ENCODE peak calls at places on chromosomes 5 and 9, in ten cellular contexts. R is T-helper 22 cell; D is germinal center; J is H54; Y is psoas muscle; Z is iPS DF 6.9; H is GDM1; I is mesendoderm; X is stimulated activated CD8-positive, alpha-beta memory T cell treated with anti-CD3 and anti-CD28 coated beads, Interleukin-4, amount 100 ng/mL, for 1 hour; N is NCI-H345. L is an unnamed sample.

GRCh38 chr5:156096259-156096658 is 230.7 kb upstream of the SGCD start:
- DNase-seq in R (no peak), D (no peak), X (no peak), Z (no peak), N (no peak), H (no peak), Y (no peak), J (no peak), I (no peak), L (no peak)

GRCh38 chr5:153926201-153926600 is 112.5 kb downstream of the FAM114A2 start:
- DNase-seq in Z (no peak), D (no peak), R (no peak), H (no peak), Y (no peak), N (no peak), X (no peak), I (no peak), J (no peak), L (no peak)

GRCh38 chr9:135192686-135193085 is 105.2 kb downstream of the OLFM1 start:
- DNase-seq in N (no peak), D (no peak), Z (no peak), X (no peak), I (no peak), H (no peak), J (no peak), R (no peak), Y (no peak), L (no peak)

GRCh38 chr9:83208065-83208850 is 145.3 kb upstream of the RASEF start:
- DNase-seq in Z (no peak), Y (no peak), J (no peak), N (no peak), X (no peak), I (peak; percentile 44), R (no peak), H (no peak), D (no peak), L (peak; percentile 32)

GRCh38 chr5:72377920-72378635 is 57.9 kb downstream of the PTCD2 start:
- DNase-seq in Y (peak; percentile 62), J (no peak), N (no peak), D (no peak), H (no peak), Z (no peak), X (no peak), I (no peak), R (no peak), L (peak; percentile 62)

GRCh38 chr5:122532035-122532434 is 220.0 kb downstream of the SNCAIP start:
- DNase-seq in I (no peak), Z (no peak), H (no peak), J (no peak), R (no peak), X (no peak), N (no peak), D (no peak), Y (no peak), L (no peak)

GRCh38 chr9:129568560-129569505 is 52.1 kb downstream of the C9orf50 start:
- DNase-seq in N (no peak), D (no peak), X (no peak), R (no peak), Z (no peak), H (no peak), J (no peak), Y (peak; percentile 44), I (peak; percentile 64), L (peak; percentile 89)

GRCh38 chr5:147490989-147491388 is 18.9 kb downstream of the DPYSL3 start:
- DNase-seq in Y (no peak), R (no peak), D (no peak), H (no peak), I (no peak), J (no peak), Z (no peak), X (no peak), N (no peak), L (no peak)

GRCh38 chr5:66306105-66306843 is 162.2 kb downstream of the SREK1 start:
- DNase-seq in N (peak; percentile 54), X (no peak), I (peak; percentile 83), H (peak; percentile 11), Y (no peak), Z (peak; percentile 35), D (peak; percentile 61), R (no peak), J (peak; percentile 61), L (no peak)

GRCh38 chr5:139767960-139768359 is 27.6 kb upstream of the PSD2 start:
- DNase-seq in H (no peak), D (no peak), Y (no peak), R (no peak), Z (no peak), X (no peak), J (no peak), N (no peak), I (no peak), L (peak; percentile 81)

GRCh38 chr5:137733922-137734695 is 1.8 kb downstream of the KLHL3 start:
- DNase-seq in R (no peak), Y (no peak), J (no peak), H (no peak), N (peak; percentile 62), D (no peak), Z (no peak), I (peak; percentile 12), X (no peak), L (no peak)

GRCh38 chr9:127451681-127452480 is 571 bp downstream of the LRSAM1 start:
- DNase-seq in X (peak; percentile 10), I (peak; percentile 59), N (peak; percentile 40), H (no peak), R (peak; percentile 14), Y (peak; percentile 37), Z (no peak), D (peak; percentile 60), J (peak; percentile 91), L (peak; percentile 80)

GRCh38 chr5:135157421-135158314 is 123.6 kb upstream of the PITX1 start:
- DNase-seq in Y (no peak), J (no peak), Z (no peak), D (no peak), I (peak; percentile 50), R (no peak), X (no peak), N (no peak), H (no peak), L (no peak)

GRCh38 chr5:64188776-64189175 is 23.1 kb downstream of the RNF180 start:
- DNase-seq in H (no peak), Z (no peak), X (no peak), R (no peak), Y (no peak), N (no peak), D (no peak), J (no peak), I (no peak), L (no peak)

GRCh38 chr9:110078626-110079025 is 129.3 kb downstream of the C9orf152 start:
- DNase-seq in I (no peak), X (no peak), D (no peak), Y (no peak), J (no peak), R (no peak), H (no peak), N (peak; percentile 29), Z (no peak), L (no peak)

GRCh38 chr5:43730832-43731342 is 127.9 kb downstream of the NNT start:
- DNase-seq in N (no peak), Y (no peak), D (no peak), Z (no peak), H (no peak), R (no peak), I (peak; percentile 10), X (no peak), J (no peak), L (no peak)

GRCh38 chr5:132497488-132497997 is 7.0 kb upstream of the IRF1 start:
- DNase-seq in R (no peak), Y (peak; percentile 77), D (no peak), N (no peak), Z (no peak), I (peak; percentile 90), X (no peak), J (peak; percentile 91), H (no peak), L (peak; percentile 87)

GRCh38 chr9:35556781-35557180 is 48.3 kb upstream of the TESK1 start:
- DNase-seq in I (no peak), R (no peak), Z (no peak), H (no peak), Y (no peak), X (no peak), J (no peak), N (no peak), D (no peak), L (no peak)

GRCh38 chr5:78404682-78405293 is 44.4 kb downstream of the SCAMP1 start:
- DNase-seq in D (no peak), I (peak; percentile 25), N (no peak), J (no peak), X (no peak), H (no peak), R (no peak), Z (no peak), Y (no peak), L (no peak)

GRCh38 chr9:72749276-72749675 is 203.6 kb downstream of the ALDH1A1 start:
- DNase-seq in N (no peak), R (no peak), X (no peak), J (no peak), Z (no peak), I (no peak), D (no peak), Y (no peak), H (no peak), L (no peak)

GRCh38 chr5:171678631-171679030 is 107.0 kb upstream of the SMIM23 start:
- DNase-seq in Y (no peak), I (peak; percentile 16), Z (no peak), R (no peak), N (no peak), D (no peak), J (no peak), H (no peak), X (no peak), L (no peak)

GRCh38 chr9:698276-698675 is 143.2 kb upstream of the DMRT1 start:
- DNase-seq in X (no peak), R (no peak), I (no peak), J (no peak), Z (no peak), H (no peak), Y (no peak), N (no peak), D (no peak), L (no peak)

GRCh38 chr9:131677445-131678180 is 62.3 kb downstream of the RAPGEF1 start:
- DNase-seq in R (no peak), H (no peak), N (no peak), X (no peak), I (no peak), Z (no peak), Y (no peak), D (peak; percentile 74), J (no peak), L (no peak)

GRCh38 chr5:113488645-113489184 is 462 bp upstream of the MCC start:
- DNase-seq in Z (no peak), D (no peak), R (no peak), H (no peak), J (no peak), N (no peak), X (no peak), I (no peak), Y (no peak), L (no peak)